ENCODE peak calls at places on chromosomes 4 and X, in five cellular contexts. P, E, T, U and B are unnamed samples.

GRCh38 chrX:74536142-74537010 is 78.0 kb downstream of the RLIM start:
- DNase-seq in P (peak; percentile 75), E (peak; percentile 85), T (peak; percentile 89), U (peak; percentile 77), B (peak; percentile 70)

GRCh38 chr4:147777456-147778091 is 45.7 kb downstream of the ARHGAP10 start:
- DNase-seq in P (no peak), E (no peak), T (no peak), U (peak; percentile 55), B (no peak)

GRCh38 chr4:23856630-23857029 is 33.2 kb downstream of the PPARGC1A start:
- DNase-seq in P (peak; percentile 62), E (no peak), T (no peak), U (peak; percentile 19), B (no peak)

GRCh38 chrX:71128915-71129765 is 10.7 kb downstream of the MED12 start:
- DNase-seq in P (peak; percentile 83), E (peak; percentile 78), T (peak; percentile 53), U (peak; percentile 60), B (peak; percentile 77)

GRCh38 chr4:123870283-123870876 is 473.8 kb downstream of the SPRY1 start:
- DNase-seq in P (no peak), E (no peak), T (no peak), U (no peak), B (no peak)

GRCh38 chr4:163858515-163858914 is 364.0 kb downstream of the TMA16 start:
- DNase-seq in P (no peak), E (no peak), T (no peak), U (no peak), B (no peak)

GRCh38 chr4:25172964-25173917 is 13.0 kb upstream of the SEPSECS start:
- DNase-seq in P (no peak), E (peak; percentile 88), T (peak; percentile 16), U (peak; percentile 93), B (no peak)

GRCh38 chr4:110669663-110670062 is 46.8 kb upstream of the PITX2 start:
- DNase-seq in P (no peak), E (no peak), T (no peak), U (peak; percentile 34), B (no peak)

GRCh38 chr4:6731301-6731641 is 15.3 kb downstream of the BLOC1S4 start:
- DNase-seq in P (no peak), E (no peak), T (no peak), U (no peak), B (no peak)

DNA sequence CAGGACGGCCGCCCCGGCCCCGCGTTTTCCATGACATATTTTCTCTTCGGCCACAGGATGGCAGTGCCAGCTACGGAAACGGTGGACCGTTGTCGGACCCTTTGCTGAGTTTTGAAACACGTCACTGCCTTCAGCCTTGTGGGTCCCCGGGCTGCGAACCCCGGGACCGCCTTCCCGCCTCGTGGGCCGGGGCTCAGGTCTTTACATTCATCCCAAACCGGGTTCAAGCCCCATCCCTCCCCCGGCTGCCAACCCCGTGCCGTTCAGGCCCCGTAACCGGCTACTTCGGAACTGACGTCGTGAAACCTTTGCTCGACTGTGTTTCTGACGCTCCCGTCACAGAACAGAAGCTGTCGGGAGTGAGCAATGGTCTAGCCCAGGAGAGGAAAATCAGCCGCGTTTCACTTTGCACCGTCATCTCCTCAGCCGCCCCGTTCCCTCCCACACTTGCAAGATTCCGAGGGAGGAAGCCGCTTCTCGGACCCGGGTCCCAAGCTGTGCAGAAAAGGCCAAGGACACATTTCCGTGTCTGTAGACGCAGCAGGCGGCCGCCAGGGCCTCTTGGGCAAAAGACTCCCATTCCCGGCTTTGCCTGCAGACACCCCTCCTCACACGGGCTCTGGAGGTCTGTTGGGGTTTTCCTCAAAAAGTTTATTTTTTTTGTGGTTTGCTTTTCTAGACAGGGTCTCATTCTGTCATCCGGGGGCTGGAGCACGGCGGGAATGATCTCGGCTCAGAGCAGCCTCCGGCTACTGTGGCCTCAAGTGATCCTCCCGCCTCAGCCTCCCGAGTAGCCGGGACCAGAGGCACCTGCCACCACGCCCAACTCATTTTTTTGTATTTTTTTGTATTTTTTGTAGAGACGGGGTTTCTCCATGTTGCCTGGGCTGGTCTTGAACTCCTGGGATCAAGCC is 41.4 kb upstream of the PPP2R3B start:
- DNase-seq in P (no peak), E (peak; percentile 63), T (no peak), U (no peak), B (peak; percentile 74)
- TF ChIP-seq CTCF in P (no peak), E (no peak), T (no peak), U (no peak), B (peak; percentile 41)

DNA sequence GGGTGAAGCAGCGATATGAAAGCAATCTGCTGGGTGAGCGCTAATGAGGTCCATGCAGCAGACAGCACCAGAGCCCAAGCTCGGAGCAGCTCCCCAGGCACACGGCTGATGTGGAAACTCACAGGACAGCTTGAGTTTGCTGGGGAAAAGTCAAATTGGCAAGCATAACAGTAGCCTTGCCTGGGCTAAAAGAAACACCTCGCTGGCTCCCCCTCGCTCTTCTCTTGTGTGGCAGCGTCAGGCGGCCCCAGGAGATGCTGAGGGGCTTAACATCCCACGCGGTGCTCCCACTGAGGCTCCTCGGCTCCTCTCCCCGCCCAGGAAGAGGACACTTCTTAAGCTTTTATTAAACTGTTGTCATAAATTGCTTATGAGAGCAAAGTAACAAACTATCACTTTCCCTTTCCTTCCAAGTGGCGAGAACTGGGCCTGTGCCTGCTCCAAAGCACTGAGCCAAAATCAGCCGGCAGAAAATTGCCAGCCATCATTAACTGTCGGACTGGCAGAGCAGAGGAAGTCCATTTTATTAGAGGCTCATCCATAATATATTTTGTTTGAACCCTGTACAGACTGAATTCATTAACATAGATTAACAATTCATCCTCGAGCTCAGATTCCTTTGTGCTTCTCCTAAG is 111.4 kb downstream of the TSPAN5 start:
- DNase-seq in P (no peak), E (no peak), T (peak; percentile 74), U (no peak), B (peak; percentile 31)
- TF ChIP-seq CTCF in P (no peak), E (no peak), T (peak; percentile 23), U (no peak), B (no peak)

DNA sequence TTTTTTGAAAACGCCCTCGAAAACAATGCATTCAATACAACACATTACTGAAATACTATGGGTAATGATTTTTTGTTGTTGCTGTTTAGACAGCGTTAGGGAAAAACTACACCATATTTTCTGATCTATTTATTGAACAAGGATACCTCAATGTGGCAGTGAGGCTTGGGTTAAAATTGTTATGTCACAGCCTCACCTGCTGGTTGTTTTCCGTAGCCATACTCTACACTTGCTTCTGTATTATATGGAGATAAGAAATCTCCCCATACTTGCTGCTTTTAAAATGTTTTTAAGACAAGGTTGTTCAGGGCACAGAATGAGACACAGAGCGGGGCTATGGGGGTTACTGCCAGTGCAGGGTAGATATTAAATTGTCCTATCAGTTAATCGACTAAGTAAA is 221.6 kb upstream of the FTHL17 start:
- DNase-seq in P (no peak), E (no peak), T (no peak), U (peak; percentile 4), B (no peak)
- TF ChIP-seq CTCF in P (peak; percentile 35), E (no peak), T (no peak), U (peak; percentile 12), B (no peak)

DNA sequence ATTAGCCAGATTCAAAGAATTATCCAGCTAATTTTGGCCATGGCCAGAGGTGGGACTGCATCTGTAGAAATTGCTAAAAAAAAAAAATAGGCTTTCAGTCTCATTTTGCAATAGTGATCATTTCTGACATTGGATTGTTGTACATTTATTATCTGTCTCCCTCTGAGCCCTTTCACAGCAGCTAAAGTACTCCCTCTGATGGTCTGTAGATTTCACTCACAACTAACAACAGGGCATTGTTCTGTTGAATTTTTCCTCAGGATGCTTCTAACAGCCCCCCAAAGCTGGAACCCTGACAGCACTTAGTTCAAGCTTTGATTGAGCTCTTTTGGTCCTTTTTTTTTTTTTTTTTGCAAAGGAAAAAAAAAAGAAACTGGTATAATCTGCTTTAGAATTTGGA is 406.6 kb downstream of the SMARCA1 start:
- DNase-seq in P (no peak), E (no peak), T (no peak), U (no peak), B (no peak)
- TF ChIP-seq CTCF in P (no peak), E (no peak), T (no peak), U (no peak), B (no peak)

DNA sequence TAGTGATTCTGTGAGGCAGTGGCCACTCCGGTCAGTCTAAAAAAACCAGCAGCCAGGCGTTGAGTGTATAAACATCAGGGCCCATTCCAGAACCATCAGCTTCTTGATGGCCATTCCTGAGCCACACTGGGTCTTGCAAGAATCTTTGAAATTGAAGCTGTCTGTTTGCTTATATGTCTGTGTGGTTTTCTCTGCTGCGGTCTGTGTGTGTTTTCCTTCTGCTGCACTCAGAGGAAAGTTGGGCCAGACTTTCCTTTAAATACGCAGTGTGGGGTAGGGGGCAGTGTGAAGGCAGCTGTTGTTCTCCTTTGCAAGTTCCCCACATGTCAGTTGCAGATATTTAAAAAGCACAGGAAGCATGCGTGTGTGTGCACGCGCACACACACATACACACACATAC is 32.2 kb downstream of the CCKAR start:
- DNase-seq in P (no peak), E (peak; percentile 24), T (no peak), U (no peak), B (no peak)
- TF ChIP-seq CTCF in P (no peak), E (peak; percentile 17), T (no peak), U (no peak), B (no peak)

GRCh38 chrX:136163694-136164093 is 16.4 kb downstream of the FHL1 start:
- DNase-seq in P (no peak), E (no peak), T (no peak), U (no peak), B (no peak)

GRCh38 chrX:136170109-136170800 is 22.9 kb downstream of the FHL1 start:
- DNase-seq in P (no peak), E (no peak), T (no peak), U (no peak), B (no peak)

GRCh38 chrX:136168929-136169735 is 21.8 kb downstream of the FHL1 start:
- DNase-seq in P (no peak), E (no peak), T (no peak), U (peak; percentile 56), B (peak; percentile 34)

GRCh38 chrX:136162827-136163427 is 15.6 kb downstream of the FHL1 start:
- DNase-seq in P (no peak), E (peak; percentile 52), T (no peak), U (peak; percentile 70), B (peak; percentile 67)

GRCh38 chrX:136166221-136166855 is 19.0 kb downstream of the FHL1 start:
- DNase-seq in P (no peak), E (peak; percentile 27), T (no peak), U (peak; percentile 43), B (no peak)
- TF ChIP-seq CTCF in P (no peak), E (peak; percentile 38), T (no peak), U (peak; percentile 40), B (no peak)

DNA sequence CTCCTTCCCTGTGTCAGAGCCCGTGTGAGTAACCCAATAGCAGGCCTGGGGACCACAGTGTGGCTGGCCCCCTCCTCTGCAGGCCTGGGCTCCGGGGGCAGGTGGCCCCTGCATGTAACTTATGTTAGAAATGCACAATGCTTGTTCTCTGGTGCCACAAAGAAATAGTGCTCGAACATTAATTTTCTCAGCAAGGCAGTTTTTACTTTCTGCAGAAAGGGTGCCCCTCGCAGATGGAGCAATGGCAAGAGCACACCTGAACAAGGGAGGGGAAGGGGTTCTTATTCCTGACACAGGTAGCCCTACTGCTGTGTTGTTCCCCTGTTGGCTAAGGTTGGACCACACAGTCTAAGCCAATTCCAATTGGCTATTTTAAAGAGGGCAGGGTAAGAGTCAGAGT is 17.1 kb downstream of the TACC3 start:
- DNase-seq in P (no peak), E (no peak), T (no peak), U (no peak), B (no peak)
- TF ChIP-seq CTCF in P (no peak), E (no peak), T (no peak), U (no peak), B (no peak)